ENCODE peak calls at places on chromosome 9, in four cellular contexts. C is EH, Z is amygdala, K is midbrain. E is an unnamed sample.

GRCh38 chr9:133160742-133161541 is 2.8 kb downstream of the GBGT1 start:
- DNase-seq in C (peak), Z (no peak), K (peak), E (peak)

GRCh38 chr9:135589596-135590485 is 28.3 kb downstream of the PAEP start:
- DNase-seq in Z (no peak), C (no peak), K (no peak), E (no peak)

GRCh38 chr9:114789006-114789405 is 16.8 kb downstream of the TNFSF15 start:
- DNase-seq in C (no peak), K (no peak), Z (no peak), E (no peak)

GRCh38 chr9:92377904-92378303 is 26.5 kb downstream of the OGN start:
- DNase-seq in K (no peak), C (no peak), Z (no peak), E (no peak)

GRCh38 chr9:121192959-121193645 is 8.6 kb downstream of the RAB14 start:
- DNase-seq in C (peak), K (no peak), Z (no peak), E (no peak)

GRCh38 chr9:123174079-123174478 is 94.3 kb downstream of the STRBP start:
- DNase-seq in K (no peak), Z (no peak), C (no peak), E (no peak)

GRCh38 chr9:122030357-122030756 is 62.8 kb downstream of the TTLL11 start:
- DNase-seq in C (no peak), K (no peak), Z (no peak), E (no peak)

GRCh38 chr9:4011062-4011461 is 288.8 kb downstream of the GLIS3 start:
- DNase-seq in C (no peak), K (no peak), Z (no peak), E (no peak)

GRCh38 chr9:6484210-6484609 is 71.2 kb downstream of the UHRF2 start:
- DNase-seq in Z (no peak), K (no peak), C (no peak), E (no peak)

GRCh38 chr9:36575411-36575882 is 2.8 kb downstream of the MELK start:
- DNase-seq in Z (no peak), K (no peak), C (peak), E (no peak)

GRCh38 chr9:15021146-15021545 is 110.9 kb upstream of the FREM1 start:
- DNase-seq in C (no peak), Z (no peak), K (no peak), E (no peak)

GRCh38 chr9:134247918-134248631 is 78.2 kb upstream of the RXRA start:
- DNase-seq in Z (no peak), K (no peak), C (no peak), E (no peak)

GRCh38 chr9:136228107-136228875 is 17.3 kb downstream of the QSOX2 start:
- DNase-seq in C (peak), K (no peak), Z (no peak), E (peak)

GRCh38 chr9:87498046-87498815 is 564 bp downstream of the DAPK1 start:
- DNase-seq in K (peak), C (peak), Z (peak), E (peak)

GRCh38 chr9:134390537-134390936 is 64.3 kb downstream of the RXRA start:
- DNase-seq in C (no peak), Z (no peak), K (no peak), E (no peak)

GRCh38 chr9:120336021-120336752 is 243.8 kb downstream of the CDK5RAP2 start:
- DNase-seq in C (no peak), K (no peak), Z (no peak), E (no peak)

GRCh38 chr9:114588671-114589526 is 1.3 kb downstream of the ATP6V1G1 start:
- DNase-seq in K (no peak), C (peak), Z (no peak), E (peak)

GRCh38 chr9:75455444-75455921 is 367.2 kb downstream of the OSTF1 start:
- DNase-seq in Z (no peak), K (no peak), C (no peak), E (peak)

GRCh38 chr9:101511009-101511408 is 22.6 kb upstream of the RNF20 start:
- DNase-seq in Z (no peak), C (no peak), K (no peak), E (no peak)

GRCh38 chr9:121288874-121289553 is 21.1 kb downstream of the GSN start:
- DNase-seq in C (peak), K (peak), Z (peak), E (peak)

GRCh38 chr9:130500340-130500771 is 55.6 kb downstream of the ASS1 start:
- DNase-seq in Z (no peak), K (no peak), C (no peak), E (no peak)

GRCh38 chr9:83013261-83013610 is 49.7 kb downstream of the RASEF start:
- DNase-seq in Z (no peak), K (no peak), C (peak), E (peak)

GRCh38 chr9:111621895-111622480 is 9.1 kb upstream of the DNAJC25 start:
- DNase-seq in K (peak), C (peak), Z (peak), E (no peak)

GRCh38 chr9:69500925-69501324 is 171.2 kb downstream of the APBA1 start:
- DNase-seq in C (no peak), K (no peak), Z (no peak), E (no peak)

GRCh38 chr9:127546125-127546832 is 65.8 kb upstream of the STXBP1 start:
- DNase-seq in Z (no peak), C (no peak), K (no peak), E (no peak)

GRCh38 chr9:134420281-134420835 is 94.1 kb downstream of the RXRA start:
- DNase-seq in K (no peak), Z (no peak), C (no peak), E (no peak)

GRCh38 chr9:129481824-129482511 is 138.9 kb downstream of the C9orf50 start:
- DNase-seq in C (peak), Z (no peak), K (no peak), E (no peak)

GRCh38 chr9:91421022-91421765 is 2.4 kb downstream of the NFIL3 start:
- DNase-seq in K (peak), Z (peak), C (peak), E (no peak)

GRCh38 chr9:133991964-133992779 is at the start of gene VAV2:
- DNase-seq in Z (peak), K (peak), C (peak), E (no peak)

E was measured in astrocyte.